ENCODE peak calls at places on chromosomes 13 and 19, in nine cellular contexts. One of them, this sample, is unnamed.

GRCh38 chr19:50365434-50366306 is at the start of gene NAPSA:
- DNase-seq in aorta: no peak
- DNase-seq in stimulated activated CD4-positive, alpha-beta T cell treated with anti-CD3 and anti-CD28 coated beads, Interleukin-1b, Interleukin-23, amount 100 ng/mL, for 1 hour: no peak
- DNase-seq in A549: no peak
- DNase-seq in NCI-H1092 treated with DMSO at 0.1 percent for 48 hours: no peak
- DNase-seq in brain pericyte: no peak
- DNase-seq in HS-5: no peak
- DNase-seq in stomach: no peak
- DNase-seq in PC-9: no peak
- DNase-seq in this sample: no peak

GRCh38 chr19:17076539-17076919 is 952 bp downstream of the MYO9B start:
- DNase-seq in stomach: no peak
- DNase-seq in PC-9: no peak
- DNase-seq in stimulated activated CD4-positive, alpha-beta T cell treated with anti-CD3 and anti-CD28 coated beads, Interleukin-1b, Interleukin-23, amount 100 ng/mL, for 1 hour: no peak
- DNase-seq in A549: no peak
- DNase-seq in brain pericyte: no peak
- DNase-seq in HS-5: no peak
- DNase-seq in aorta: no peak
- DNase-seq in NCI-H1092 treated with DMSO at 0.1 percent for 48 hours: no peak
- DNase-seq in this sample: no peak

GRCh38 chr13:52085416-52085815 is 43.5 kb downstream of the NEK5 start:
- DNase-seq in A549: no peak
- DNase-seq in HS-5: peak
- DNase-seq in brain pericyte: no peak
- DNase-seq in stomach: no peak
- DNase-seq in aorta: no peak
- DNase-seq in NCI-H1092 treated with DMSO at 0.1 percent for 48 hours: no peak
- DNase-seq in PC-9: no peak
- DNase-seq in stimulated activated CD4-positive, alpha-beta T cell treated with anti-CD3 and anti-CD28 coated beads, Interleukin-1b, Interleukin-23, amount 100 ng/mL, for 1 hour: no peak
- DNase-seq in this sample: no peak

GRCh38 chr19:45423589-45424190 is at the start of gene ERCC1:
- DNase-seq in NCI-H1092 treated with DMSO at 0.1 percent for 48 hours: peak
- DNase-seq in PC-9: peak
- DNase-seq in stomach: peak
- DNase-seq in brain pericyte: peak
- DNase-seq in stimulated activated CD4-positive, alpha-beta T cell treated with anti-CD3 and anti-CD28 coated beads, Interleukin-1b, Interleukin-23, amount 100 ng/mL, for 1 hour: peak
- DNase-seq in HS-5: peak
- DNase-seq in aorta: peak
- DNase-seq in A549: peak
- DNase-seq in this sample: peak

GRCh38 chr13:109427695-109428094 is 358.7 kb downstream of the IRS2 start:
- DNase-seq in HS-5: no peak
- DNase-seq in stomach: no peak
- DNase-seq in brain pericyte: no peak
- DNase-seq in NCI-H1092 treated with DMSO at 0.1 percent for 48 hours: no peak
- DNase-seq in stimulated activated CD4-positive, alpha-beta T cell treated with anti-CD3 and anti-CD28 coated beads, Interleukin-1b, Interleukin-23, amount 100 ng/mL, for 1 hour: no peak
- DNase-seq in A549: no peak
- DNase-seq in PC-9: no peak
- DNase-seq in aorta: no peak
- DNase-seq in this sample: no peak

GRCh38 chr13:80988752-80989151 is 647.8 kb upstream of the SPRY2 start:
- DNase-seq in brain pericyte: no peak
- DNase-seq in PC-9: no peak
- DNase-seq in stomach: no peak
- DNase-seq in A549: no peak
- DNase-seq in stimulated activated CD4-positive, alpha-beta T cell treated with anti-CD3 and anti-CD28 coated beads, Interleukin-1b, Interleukin-23, amount 100 ng/mL, for 1 hour: no peak
- DNase-seq in HS-5: no peak
- DNase-seq in aorta: no peak
- DNase-seq in NCI-H1092 treated with DMSO at 0.1 percent for 48 hours: no peak
- DNase-seq in this sample: no peak

GRCh38 chr19:44753932-44754742 is 5.6 kb downstream of the BCL3 start:
- DNase-seq in HS-5: no peak
- DNase-seq in A549: peak
- DNase-seq in stomach: peak
- DNase-seq in stimulated activated CD4-positive, alpha-beta T cell treated with anti-CD3 and anti-CD28 coated beads, Interleukin-1b, Interleukin-23, amount 100 ng/mL, for 1 hour: peak
- DNase-seq in NCI-H1092 treated with DMSO at 0.1 percent for 48 hours: no peak
- DNase-seq in aorta: peak
- DNase-seq in PC-9: peak
- DNase-seq in brain pericyte: peak
- DNase-seq in this sample: peak

GRCh38 chr13:29523199-29523931 is 72.1 kb downstream of the SLC7A1 start:
- DNase-seq in brain pericyte: no peak
- DNase-seq in A549: no peak
- DNase-seq in PC-9: no peak
- DNase-seq in aorta: no peak
- DNase-seq in NCI-H1092 treated with DMSO at 0.1 percent for 48 hours: no peak
- DNase-seq in HS-5: no peak
- DNase-seq in stomach: no peak
- DNase-seq in stimulated activated CD4-positive, alpha-beta T cell treated with anti-CD3 and anti-CD28 coated beads, Interleukin-1b, Interleukin-23, amount 100 ng/mL, for 1 hour: no peak
- DNase-seq in this sample: no peak

GRCh38 chr13:110560606-110561334 is 752 bp downstream of the RAB20 start:
- DNase-seq in NCI-H1092 treated with DMSO at 0.1 percent for 48 hours: no peak
- DNase-seq in stomach: peak
- DNase-seq in aorta: peak
- DNase-seq in stimulated activated CD4-positive, alpha-beta T cell treated with anti-CD3 and anti-CD28 coated beads, Interleukin-1b, Interleukin-23, amount 100 ng/mL, for 1 hour: no peak
- DNase-seq in PC-9: no peak
- DNase-seq in brain pericyte: no peak
- DNase-seq in A549: no peak
- DNase-seq in HS-5: no peak
- DNase-seq in this sample: no peak

GRCh38 chr13:114015608-114016295 is 41.9 kb upstream of the C13orf46 start:
- DNase-seq in NCI-H1092 treated with DMSO at 0.1 percent for 48 hours: no peak
- DNase-seq in stomach: peak
- DNase-seq in HS-5: no peak
- DNase-seq in PC-9: peak
- DNase-seq in brain pericyte: no peak
- DNase-seq in aorta: peak
- DNase-seq in A549: no peak
- DNase-seq in stimulated activated CD4-positive, alpha-beta T cell treated with anti-CD3 and anti-CD28 coated beads, Interleukin-1b, Interleukin-23, amount 100 ng/mL, for 1 hour: no peak
- DNase-seq in this sample: no peak

GRCh38 chr13:38223093-38223492 is 126.6 kb upstream of the UFM1 start:
- DNase-seq in stimulated activated CD4-positive, alpha-beta T cell treated with anti-CD3 and anti-CD28 coated beads, Interleukin-1b, Interleukin-23, amount 100 ng/mL, for 1 hour: no peak
- DNase-seq in HS-5: no peak
- DNase-seq in A549: no peak
- DNase-seq in brain pericyte: peak
- DNase-seq in NCI-H1092 treated with DMSO at 0.1 percent for 48 hours: peak
- DNase-seq in aorta: no peak
- DNase-seq in stomach: no peak
- DNase-seq in PC-9: no peak
- DNase-seq in this sample: peak

GRCh38 chr13:43567608-43568007 is 219.2 kb downstream of the ENOX1 start:
- DNase-seq in PC-9: no peak
- DNase-seq in NCI-H1092 treated with DMSO at 0.1 percent for 48 hours: no peak
- DNase-seq in aorta: no peak
- DNase-seq in brain pericyte: no peak
- DNase-seq in stimulated activated CD4-positive, alpha-beta T cell treated with anti-CD3 and anti-CD28 coated beads, Interleukin-1b, Interleukin-23, amount 100 ng/mL, for 1 hour: no peak
- DNase-seq in A549: peak
- DNase-seq in HS-5: peak
- DNase-seq in stomach: no peak
- DNase-seq in this sample: no peak

GRCh38 chr13:37453246-37453645 is 145.3 kb downstream of the POSTN start:
- DNase-seq in A549: no peak
- DNase-seq in HS-5: no peak
- DNase-seq in stimulated activated CD4-positive, alpha-beta T cell treated with anti-CD3 and anti-CD28 coated beads, Interleukin-1b, Interleukin-23, amount 100 ng/mL, for 1 hour: no peak
- DNase-seq in NCI-H1092 treated with DMSO at 0.1 percent for 48 hours: no peak
- DNase-seq in PC-9: no peak
- DNase-seq in stomach: no peak
- DNase-seq in brain pericyte: no peak
- DNase-seq in aorta: no peak
- DNase-seq in this sample: no peak

GRCh38 chr13:100301418-100301817 is 212.5 kb downstream of the PCCA start:
- DNase-seq in stimulated activated CD4-positive, alpha-beta T cell treated with anti-CD3 and anti-CD28 coated beads, Interleukin-1b, Interleukin-23, amount 100 ng/mL, for 1 hour: no peak
- DNase-seq in HS-5: no peak
- DNase-seq in aorta: no peak
- DNase-seq in brain pericyte: no peak
- DNase-seq in stomach: no peak
- DNase-seq in PC-9: no peak
- DNase-seq in A549: no peak
- DNase-seq in NCI-H1092 treated with DMSO at 0.1 percent for 48 hours: peak
- DNase-seq in this sample: no peak

GRCh38 chr19:40614595-40615411 is 13.6 kb downstream of the LTBP4 start:
- DNase-seq in HS-5: peak
- DNase-seq in brain pericyte: peak
- DNase-seq in NCI-H1092 treated with DMSO at 0.1 percent for 48 hours: no peak
- DNase-seq in PC-9: peak
- DNase-seq in stomach: peak
- DNase-seq in stimulated activated CD4-positive, alpha-beta T cell treated with anti-CD3 and anti-CD28 coated beads, Interleukin-1b, Interleukin-23, amount 100 ng/mL, for 1 hour: peak
- DNase-seq in A549: peak
- DNase-seq in aorta: peak
- DNase-seq in this sample: peak

GRCh38 chr13:105177265-105177900 is 1358.1 kb downstream of the EFNB2 start:
- DNase-seq in PC-9: no peak
- DNase-seq in brain pericyte: no peak
- DNase-seq in aorta: no peak
- DNase-seq in HS-5: no peak
- DNase-seq in NCI-H1092 treated with DMSO at 0.1 percent for 48 hours: no peak
- DNase-seq in stomach: no peak
- DNase-seq in stimulated activated CD4-positive, alpha-beta T cell treated with anti-CD3 and anti-CD28 coated beads, Interleukin-1b, Interleukin-23, amount 100 ng/mL, for 1 hour: no peak
- DNase-seq in A549: no peak
- DNase-seq in this sample: no peak

GRCh38 chr19:51887522-51888498 is at the start of gene ZNF577:
- DNase-seq in stomach: peak
- DNase-seq in brain pericyte: peak
- DNase-seq in HS-5: peak
- DNase-seq in aorta: peak
- DNase-seq in A549: no peak
- DNase-seq in PC-9: no peak
- DNase-seq in NCI-H1092 treated with DMSO at 0.1 percent for 48 hours: no peak
- DNase-seq in stimulated activated CD4-positive, alpha-beta T cell treated with anti-CD3 and anti-CD28 coated beads, Interleukin-1b, Interleukin-23, amount 100 ng/mL, for 1 hour: peak
- DNase-seq in this sample: peak

GRCh38 chr19:850221-850978 is 1.7 kb upstream of the ELANE start:
- DNase-seq in HS-5: no peak
- DNase-seq in stomach: peak
- DNase-seq in A549: peak
- DNase-seq in aorta: peak
- DNase-seq in brain pericyte: peak
- DNase-seq in PC-9: peak
- DNase-seq in stimulated activated CD4-positive, alpha-beta T cell treated with anti-CD3 and anti-CD28 coated beads, Interleukin-1b, Interleukin-23, amount 100 ng/mL, for 1 hour: no peak
- DNase-seq in NCI-H1092 treated with DMSO at 0.1 percent for 48 hours: no peak
- DNase-seq in this sample: peak

GRCh38 chr13:44437356-44438233 is 64.0 kb downstream of the SERP2 start:
- DNase-seq in stimulated activated CD4-positive, alpha-beta T cell treated with anti-CD3 and anti-CD28 coated beads, Interleukin-1b, Interleukin-23, amount 100 ng/mL, for 1 hour: no peak
- DNase-seq in A549: peak
- DNase-seq in brain pericyte: no peak
- DNase-seq in aorta: no peak
- DNase-seq in PC-9: no peak
- DNase-seq in HS-5: no peak
- DNase-seq in stomach: no peak
- DNase-seq in NCI-H1092 treated with DMSO at 0.1 percent for 48 hours: peak
- DNase-seq in this sample: no peak

GRCh38 chr13:78978381-78978998 is 319.5 kb upstream of the OBI1 start:
- DNase-seq in stimulated activated CD4-positive, alpha-beta T cell treated with anti-CD3 and anti-CD28 coated beads, Interleukin-1b, Interleukin-23, amount 100 ng/mL, for 1 hour: no peak
- DNase-seq in PC-9: peak
- DNase-seq in HS-5: peak
- DNase-seq in NCI-H1092 treated with DMSO at 0.1 percent for 48 hours: peak
- DNase-seq in stomach: peak
- DNase-seq in aorta: no peak
- DNase-seq in A549: peak
- DNase-seq in brain pericyte: peak
- DNase-seq in this sample: no peak

GRCh38 chr13:72970301-72970880 is 88.4 kb upstream of the KLF5 start:
- DNase-seq in NCI-H1092 treated with DMSO at 0.1 percent for 48 hours: no peak
- DNase-seq in A549: no peak
- DNase-seq in aorta: no peak
- DNase-seq in HS-5: no peak
- DNase-seq in stomach: no peak
- DNase-seq in brain pericyte: no peak
- DNase-seq in stimulated activated CD4-positive, alpha-beta T cell treated with anti-CD3 and anti-CD28 coated beads, Interleukin-1b, Interleukin-23, amount 100 ng/mL, for 1 hour: no peak
- DNase-seq in PC-9: no peak
- DNase-seq in this sample: no peak

GRCh38 chr13:107258599-107259187 is 690.8 kb upstream of the ARGLU1 start:
- DNase-seq in HS-5: no peak
- DNase-seq in PC-9: peak
- DNase-seq in NCI-H1092 treated with DMSO at 0.1 percent for 48 hours: no peak
- DNase-seq in brain pericyte: no peak
- DNase-seq in stimulated activated CD4-positive, alpha-beta T cell treated with anti-CD3 and anti-CD28 coated beads, Interleukin-1b, Interleukin-23, amount 100 ng/mL, for 1 hour: no peak
- DNase-seq in A549: no peak
- DNase-seq in aorta: no peak
- DNase-seq in stomach: no peak
- DNase-seq in this sample: no peak

GRCh38 chr13:44578064-44578394 is 1.9 kb upstream of the TSC22D1 start:
- DNase-seq in PC-9: no peak
- DNase-seq in NCI-H1092 treated with DMSO at 0.1 percent for 48 hours: peak
- DNase-seq in stomach: peak
- DNase-seq in A549: peak
- DNase-seq in HS-5: no peak
- DNase-seq in brain pericyte: no peak
- DNase-seq in aorta: no peak
- DNase-seq in stimulated activated CD4-positive, alpha-beta T cell treated with anti-CD3 and anti-CD28 coated beads, Interleukin-1b, Interleukin-23, amount 100 ng/mL, for 1 hour: no peak
- DNase-seq in this sample: no peak

GRCh38 chr13:27148900-27149299 is 22.7 kb downstream of the USP12 start:
- DNase-seq in aorta: no peak
- DNase-seq in HS-5: no peak
- DNase-seq in NCI-H1092 treated with DMSO at 0.1 percent for 48 hours: no peak
- DNase-seq in PC-9: no peak
- DNase-seq in A549: no peak
- DNase-seq in brain pericyte: no peak
- DNase-seq in stomach: no peak
- DNase-seq in stimulated activated CD4-positive, alpha-beta T cell treated with anti-CD3 and anti-CD28 coated beads, Interleukin-1b, Interleukin-23, amount 100 ng/mL, for 1 hour: no peak
- DNase-seq in this sample: no peak

GRCh38 chr13:24997367-24997967 is 98.5 kb upstream of the PABPC3 start:
- DNase-seq in A549: peak
- DNase-seq in aorta: no peak
- DNase-seq in PC-9: no peak
- DNase-seq in brain pericyte: no peak
- DNase-seq in NCI-H1092 treated with DMSO at 0.1 percent for 48 hours: peak
- DNase-seq in stimulated activated CD4-positive, alpha-beta T cell treated with anti-CD3 and anti-CD28 coated beads, Interleukin-1b, Interleukin-23, amount 100 ng/mL, for 1 hour: no peak
- DNase-seq in stomach: no peak
- DNase-seq in HS-5: no peak
- DNase-seq in this sample: no peak

GRCh38 chr13:63436288-63436687 is 2020.6 kb upstream of the PCDH20 start:
- DNase-seq in HS-5: no peak
- DNase-seq in stimulated activated CD4-positive, alpha-beta T cell treated with anti-CD3 and anti-CD28 coated beads, Interleukin-1b, Interleukin-23, amount 100 ng/mL, for 1 hour: no peak
- DNase-seq in A549: no peak
- DNase-seq in stomach: no peak
- DNase-seq in aorta: no peak
- DNase-seq in NCI-H1092 treated with DMSO at 0.1 percent for 48 hours: no peak
- DNase-seq in brain pericyte: no peak
- DNase-seq in PC-9: no peak
- DNase-seq in this sample: no peak

GRCh38 chr13:52849727-52850395 is 1.4 kb upstream of the PCDH8 start:
- DNase-seq in PC-9: no peak
- DNase-seq in HS-5: no peak
- DNase-seq in stimulated activated CD4-positive, alpha-beta T cell treated with anti-CD3 and anti-CD28 coated beads, Interleukin-1b, Interleukin-23, amount 100 ng/mL, for 1 hour: no peak
- DNase-seq in aorta: no peak
- DNase-seq in brain pericyte: no peak
- DNase-seq in stomach: no peak
- DNase-seq in A549: no peak
- DNase-seq in NCI-H1092 treated with DMSO at 0.1 percent for 48 hours: peak
- DNase-seq in this sample: peak

GRCh38 chr13:81927347-81927746 is 1586.4 kb upstream of the SPRY2 start:
- DNase-seq in aorta: no peak
- DNase-seq in PC-9: no peak
- DNase-seq in stomach: no peak
- DNase-seq in A549: peak
- DNase-seq in stimulated activated CD4-positive, alpha-beta T cell treated with anti-CD3 and anti-CD28 coated beads, Interleukin-1b, Interleukin-23, amount 100 ng/mL, for 1 hour: no peak
- DNase-seq in brain pericyte: no peak
- DNase-seq in NCI-H1092 treated with DMSO at 0.1 percent for 48 hours: no peak
- DNase-seq in HS-5: no peak
- DNase-seq in this sample: no peak

GRCh38 chr13:73341748-73342147 is 282.9 kb downstream of the KLF5 start:
- DNase-seq in stimulated activated CD4-positive, alpha-beta T cell treated with anti-CD3 and anti-CD28 coated beads, Interleukin-1b, Interleukin-23, amount 100 ng/mL, for 1 hour: no peak
- DNase-seq in aorta: no peak
- DNase-seq in HS-5: peak
- DNase-seq in NCI-H1092 treated with DMSO at 0.1 percent for 48 hours: no peak
- DNase-seq in stomach: no peak
- DNase-seq in brain pericyte: no peak
- DNase-seq in PC-9: peak
- DNase-seq in A549: no peak
- DNase-seq in this sample: no peak

GRCh38 chr19:34996978-34997640 is 3.0 kb upstream of the GRAMD1A start:
- DNase-seq in aorta: peak
- DNase-seq in A549: no peak
- DNase-seq in stimulated activated CD4-positive, alpha-beta T cell treated with anti-CD3 and anti-CD28 coated beads, Interleukin-1b, Interleukin-23, amount 100 ng/mL, for 1 hour: no peak
- DNase-seq in HS-5: no peak
- DNase-seq in brain pericyte: no peak
- DNase-seq in NCI-H1092 treated with DMSO at 0.1 percent for 48 hours: no peak
- DNase-seq in stomach: no peak
- DNase-seq in PC-9: no peak
- DNase-seq in this sample: no peak

GRCh38 chr13:64371045-64371444 is 2859.1 kb downstream of the PCDH9 start:
- DNase-seq in aorta: no peak
- DNase-seq in A549: peak
- DNase-seq in PC-9: peak
- DNase-seq in stimulated activated CD4-positive, alpha-beta T cell treated with anti-CD3 and anti-CD28 coated beads, Interleukin-1b, Interleukin-23, amount 100 ng/mL, for 1 hour: no peak
- DNase-seq in stomach: no peak
- DNase-seq in brain pericyte: no peak
- DNase-seq in NCI-H1092 treated with DMSO at 0.1 percent for 48 hours: no peak
- DNase-seq in HS-5: peak
- DNase-seq in this sample: no peak

This sample was measured in WTC11.